ENCODE peak calls at places on chromosomes 1 and 21, in nine cellular contexts. M, P, Y, E, O, D, A, I and F are unnamed samples.

GRCh38 chr1:232029297-232029696 is 402.7 kb downstream of the DISC1 start:
- DNase-seq in I (no peak), A (no peak), Y (no peak), O (no peak), M (no peak), P (no peak), D (no peak), E (no peak), F (no peak)

GRCh38 chr1:40179496-40180089 is 18.4 kb downstream of the RLF start:
- DNase-seq in D (no peak), I (no peak), Y (no peak), E (no peak), O (no peak), A (no peak), P (no peak), M (no peak), F (no peak)

GRCh38 chr1:154186177-154186576 is 5.7 kb downstream of the TPM3 start:
- DNase-seq in A (peak; percentile 49), I (no peak), O (no peak), Y (peak; percentile 49), M (peak; percentile 16), E (no peak), P (peak; percentile 37), D (peak; percentile 18), F (peak; percentile 84)

GRCh38 chr21:45984584-45985095 is 3.1 kb downstream of the COL6A1 start:
- DNase-seq in A (no peak), O (no peak), D (no peak), I (no peak), Y (no peak), M (no peak), E (no peak), P (no peak), F (no peak)

GRCh38 chr1:35505911-35506798 is 51.0 kb downstream of the KIAA0319L start:
- DNase-seq in E (peak; percentile 8), A (peak; percentile 65), D (peak; percentile 84), O (no peak), M (peak; percentile 45), I (no peak), Y (no peak), P (peak; percentile 91), F (no peak)

GRCh38 chr1:161096514-161096913 is 1.6 kb upstream of the KLHDC9 start:
- DNase-seq in M (no peak), I (peak; percentile 77), Y (peak; percentile 61), E (no peak), A (no peak), O (no peak), D (no peak), P (peak; percentile 45), F (no peak)

GRCh38 chr1:179141592-179142244 is 59.8 kb downstream of the TOR3A start:
- DNase-seq in I (no peak), P (peak; percentile 86), E (peak; percentile 55), Y (no peak), A (no peak), D (peak; percentile 89), M (no peak), O (no peak), F (no peak)

GRCh38 chr1:166730299-166730888 is 108.9 kb upstream of the POGK start:
- DNase-seq in A (no peak), M (no peak), Y (no peak), D (peak; percentile 32), E (no peak), I (no peak), O (no peak), P (no peak), F (peak; percentile 44)

GRCh38 chr1:49364676-49365075 is 588.0 kb upstream of the BEND5 start:
- DNase-seq in O (no peak), E (no peak), Y (no peak), I (no peak), A (no peak), M (no peak), D (peak; percentile 57), P (no peak), F (no peak)

GRCh38 chr1:159177273-159177907 is 6.0 kb downstream of the CADM3 start:
- DNase-seq in P (peak; percentile 63), E (peak; percentile 16), D (peak; percentile 64), A (peak; percentile 66), Y (no peak), I (no peak), O (no peak), M (no peak), F (peak; percentile 89)

DNA sequence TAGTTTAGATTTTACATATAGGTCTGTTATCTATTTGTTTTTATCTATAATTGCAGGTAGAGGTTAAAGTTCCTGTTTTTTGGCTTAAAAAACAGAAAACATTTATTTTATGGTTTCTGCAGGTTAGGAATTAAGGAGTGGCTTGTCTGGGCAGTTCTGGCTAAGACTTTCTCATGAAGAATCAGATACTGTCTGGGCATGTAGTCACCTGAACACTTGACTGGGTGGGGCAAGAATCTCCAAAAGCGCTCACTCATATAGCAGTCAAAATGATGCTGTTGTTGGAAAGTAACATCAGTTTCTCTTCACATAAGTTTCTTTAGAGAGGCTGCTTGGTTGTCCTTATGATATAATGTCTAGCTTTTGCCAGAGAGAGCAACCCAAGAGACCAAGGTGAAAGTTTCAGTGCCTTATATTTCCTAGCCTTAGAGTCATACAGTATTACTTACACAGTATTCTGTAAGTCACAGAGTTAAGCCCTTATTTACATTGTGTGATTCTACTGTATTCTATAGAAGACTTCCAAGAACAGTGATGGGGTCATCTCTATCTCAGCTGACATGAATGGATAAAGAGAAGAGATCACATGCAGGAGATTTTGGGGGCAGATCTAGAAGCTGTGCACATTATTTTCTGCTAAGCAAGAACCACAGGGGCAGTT is 125.4 kb upstream of the GPR52 start:
- DNase-seq in A (no peak), Y (no peak), M (no peak), D (no peak), P (no peak), E (no peak), O (no peak), I (no peak), F (no peak)
- H3K9me3 ChIP-seq in A (peaks cover 12% of the 10 kb centered on the region), Y (peaks cover 14% of the 10 kb centered on the region), M (peaks cover 5% of the 10 kb centered on the region), D (no peaks in the 10 kb centered on the region), P (peaks cover 76% of the 10 kb centered on the region), E (peaks cover 4% of the 10 kb centered on the region), O (peaks cover 79% of the 10 kb centered on the region), I (no peaks in the 10 kb centered on the region), F (peaks cover 54% of the 10 kb centered on the region)

DNA sequence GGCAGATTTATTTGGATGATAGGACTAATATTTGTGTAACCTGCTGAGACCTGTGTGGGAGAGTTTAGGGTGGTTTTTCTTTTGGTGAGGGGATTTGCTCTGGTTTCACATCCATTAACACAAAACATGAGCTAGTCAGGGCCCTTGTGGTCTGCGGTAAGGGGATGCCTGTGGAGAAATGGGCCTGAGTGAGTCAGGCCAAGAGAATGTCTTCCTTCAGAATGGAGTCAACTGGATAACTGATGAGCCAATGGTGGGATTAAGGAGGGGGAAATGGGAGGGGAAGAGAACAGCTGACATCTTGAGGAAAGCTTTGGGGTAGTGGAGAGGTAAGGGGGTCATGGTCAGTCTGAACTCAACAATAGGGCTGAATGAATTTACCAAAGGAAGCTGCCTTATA is 13.9 kb downstream of the WNT2B start:
- DNase-seq in P (peak; percentile 96), E (peak; percentile 86), D (peak; percentile 98), M (no peak), A (no peak), I (no peak), O (no peak), Y (no peak), F (peak; percentile 66)
- H3K9me3 ChIP-seq in P (no peaks in the 10 kb centered on the region), E (no peaks in the 10 kb centered on the region), D (no peaks in the 10 kb centered on the region), M (no peaks in the 10 kb centered on the region), A (no peaks in the 10 kb centered on the region), I (no peaks in the 10 kb centered on the region), O (no peaks in the 10 kb centered on the region), Y (no peaks in the 10 kb centered on the region), F (no peaks in the 10 kb centered on the region)

GRCh38 chr21:20646431-20646830 is 351.8 kb upstream of the NCAM2 start:
- DNase-seq in A (no peak), O (peak; percentile 54), D (no peak), P (no peak), Y (no peak), M (no peak), I (no peak), E (no peak), F (no peak)

GRCh38 chr21:20645344-20645743 is 352.9 kb upstream of the NCAM2 start:
- DNase-seq in P (no peak), D (no peak), O (peak; percentile 41), E (no peak), I (no peak), A (no peak), Y (no peak), M (no peak), F (no peak)

GRCh38 chr21:20644552-20644951 is 353.7 kb upstream of the NCAM2 start:
- DNase-seq in D (no peak), M (no peak), O (no peak), Y (no peak), P (no peak), A (no peak), E (no peak), I (no peak), F (no peak)

GRCh38 chr21:20647603-20648002 is 350.6 kb upstream of the NCAM2 start:
- DNase-seq in Y (no peak), M (no peak), D (peak; percentile 3), P (no peak), I (no peak), E (no peak), A (no peak), O (no peak), F (no peak)

DNA sequence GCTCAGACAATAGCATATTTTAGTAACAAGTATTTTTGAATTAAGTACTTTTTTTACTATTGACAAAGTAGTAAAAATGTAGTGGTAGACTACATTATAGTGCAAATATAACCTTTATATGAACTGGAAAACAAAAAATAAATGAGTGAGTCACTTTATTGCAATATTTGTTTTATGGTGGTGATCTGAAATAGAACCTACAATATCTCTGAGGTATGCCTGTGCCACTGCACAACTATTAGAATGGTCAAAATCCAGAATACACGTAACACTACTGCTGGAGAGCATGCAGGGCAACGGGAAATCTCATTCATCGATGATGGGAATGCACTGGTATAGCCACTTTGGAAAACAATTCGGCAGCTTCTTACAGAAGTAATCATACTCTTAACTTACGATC is 349.0 kb upstream of the NCAM2 start:
- DNase-seq in M (no peak), A (no peak), I (no peak), E (no peak), Y (no peak), P (no peak), O (no peak), D (no peak), F (no peak)
- H3K9me3 ChIP-seq in M (no peaks in the 10 kb centered on the region), A (no peaks in the 10 kb centered on the region), I (peaks cover 6% of the 10 kb centered on the region), E (peaks cover 20% of the 10 kb centered on the region), Y (no peaks in the 10 kb centered on the region), P (peaks cover 4% of the 10 kb centered on the region), O (peaks cover 10% of the 10 kb centered on the region), D (no peaks in the 10 kb centered on the region), F (peaks cover 18% of the 10 kb centered on the region)

GRCh38 chr1:248596615-248597014 is 885 bp downstream of the OR2T10 start:
- DNase-seq in O (no peak), E (no peak), A (no peak), M (no peak), D (no peak), P (no peak), Y (no peak), I (no peak), F (no peak)

GRCh38 chr1:248593226-248593625 is 4.3 kb downstream of the OR2T10 start:
- DNase-seq in M (no peak), P (no peak), O (no peak), D (no peak), A (no peak), E (no peak), Y (no peak), I (no peak), F (no peak)

GRCh38 chr1:248599396-248599795 is 1.9 kb upstream of the OR2T10 start:
- DNase-seq in O (no peak), I (no peak), D (no peak), P (no peak), A (no peak), M (no peak), Y (no peak), E (no peak), F (no peak)

GRCh38 chr1:248592655-248593054 is 4.8 kb downstream of the OR2T10 start:
- DNase-seq in Y (no peak), A (no peak), O (no peak), E (no peak), D (no peak), P (no peak), M (no peak), I (no peak), F (no peak)

GRCh38 chr1:248597589-248597988 is at the start of gene OR2T10:
- DNase-seq in D (no peak), E (no peak), Y (no peak), M (no peak), O (no peak), I (no peak), A (no peak), P (no peak), F (no peak)
- H3K9me3 ChIP-seq in D (no peaks in the 10 kb centered on the region), E (peaks cover 3% of the 10 kb centered on the region), Y (no peaks in the 10 kb centered on the region), M (no peaks in the 10 kb centered on the region), O (no peaks in the 10 kb centered on the region), I (no peaks in the 10 kb centered on the region), A (no peaks in the 10 kb centered on the region), P (peaks cover 3% of the 10 kb centered on the region), F (no peaks in the 10 kb centered on the region)